ENCODE peak calls at places on chromosomes 13 and 19, in eight cellular contexts. D, E, V, O, G, B, R and X are unnamed samples.

GRCh38 chr13:113159701-113160100 is 1.3 kb downstream of the PROZ start:
- DNase-seq in G (no peak), V (no peak), E (no peak), B (no peak), R (no peak), O (no peak), D (no peak), X (no peak)

GRCh38 chr13:110338441-110339101 is 31.5 kb downstream of the COL4A2 start:
- DNase-seq in V (no peak), B (no peak), O (no peak), G (no peak), R (no peak), E (no peak), D (no peak), X (no peak)

GRCh38 chr19:4582980-4583842 is 23.7 kb upstream of the SEMA6B start:
- DNase-seq in E (no peak), V (no peak), R (no peak), B (no peak), O (no peak), G (no peak), D (no peak), X (no peak)

GRCh38 chr19:11483176-11484111 is 2.6 kb upstream of the ELAVL3 start:
- DNase-seq in E (no peak), V (no peak), R (no peak), D (no peak), B (no peak), G (no peak), O (no peak), X (no peak)

GRCh38 chr13:48210178-48210577 is 22.8 kb upstream of the ITM2B start:
- DNase-seq in O (no peak), B (no peak), R (no peak), E (peak; percentile 31), G (no peak), D (no peak), V (no peak), X (peak; percentile 58)

GRCh38 chr13:107450426-107450825 is 764.9 kb downstream of the LIG4 start:
- DNase-seq in D (no peak), V (no peak), O (no peak), E (no peak), G (no peak), R (no peak), B (no peak), X (no peak)

GRCh38 chr13:35389535-35389934 is 87.0 kb downstream of the MAB21L1 start:
- DNase-seq in R (no peak), O (no peak), G (no peak), B (no peak), V (no peak), E (no peak), D (no peak), X (no peak)

GRCh38 chr19:18291019-18291524 is 9.7 kb upstream of the JUND start:
- DNase-seq in G (no peak), V (no peak), D (peak; percentile 83), R (no peak), E (no peak), B (no peak), O (no peak), X (no peak)

GRCh38 chr19:32675720-32676185 is at the start of gene RGS9BP:
- DNase-seq in E (peak; percentile 16), R (peak; percentile 65), O (peak; percentile 11), V (no peak), D (peak; percentile 83), B (peak; percentile 55), G (peak; percentile 43), X (peak; percentile 26)

GRCh38 chr13:24348385-24348784 is 39.0 kb downstream of the C1QTNF9 start:
- DNase-seq in V (no peak), O (no peak), D (no peak), B (no peak), R (no peak), G (no peak), E (no peak), X (no peak)

GRCh38 chr13:39225860-39226259 is 187.6 kb downstream of the NHLRC3 start:
- DNase-seq in E (no peak), G (no peak), O (no peak), D (no peak), R (no peak), V (no peak), B (no peak), X (no peak)

GRCh38 chr19:48965806-48966540 is 864 bp downstream of the FTL start:
- DNase-seq in E (peak; percentile 74), B (peak; percentile 93), O (peak; percentile 50), D (peak; percentile 87), R (peak; percentile 74), G (peak; percentile 65), V (no peak), X (no peak)

GRCh38 chr13:100921139-100921538 is 246.5 kb upstream of the TMTC4 start:
- DNase-seq in E (no peak), G (no peak), R (no peak), V (no peak), O (no peak), D (no peak), B (no peak), X (peak; percentile 7)

GRCh38 chr19:48813123-48813911 is 2.5 kb upstream of the BCAT2 start:
- DNase-seq in D (peak; percentile 47), R (no peak), V (no peak), E (no peak), B (no peak), G (no peak), O (no peak), X (no peak)

GRCh38 chr13:102197193-102197592 is 204.7 kb downstream of the FGF14 start:
- DNase-seq in B (no peak), O (no peak), V (no peak), E (no peak), R (no peak), G (no peak), D (no peak), X (no peak)

GRCh38 chr13:94121686-94122085 is 357.8 kb downstream of the DCT start:
- DNase-seq in D (no peak), G (no peak), O (no peak), E (peak; percentile 4), B (no peak), R (no peak), V (no peak), X (peak; percentile 16)

GRCh38 chr13:73938375-73939070 is 195.7 kb downstream of the KLF12 start:
- DNase-seq in B (no peak), R (no peak), E (peak; percentile 67), G (no peak), V (peak; percentile 44), O (no peak), D (no peak), X (peak; percentile 65)

GRCh38 chr19:40251244-40251643 is 24.8 kb upstream of the CCNP start:
- DNase-seq in O (no peak), V (no peak), E (no peak), D (no peak), R (no peak), G (no peak), B (no peak), X (no peak)

GRCh38 chr19:2495130-2495641 is 19.3 kb downstream of the GADD45B start:
- DNase-seq in G (peak; percentile 65), O (peak; percentile 48), R (no peak), V (no peak), E (peak; percentile 66), B (no peak), D (peak; percentile 59), X (no peak)

GRCh38 chr19:35357867-35358573 is at the start of gene FFAR3:
- DNase-seq in G (no peak), O (no peak), D (no peak), E (no peak), R (no peak), V (no peak), B (peak; percentile 43), X (no peak)

GRCh38 chr13:22505489-22505888 is 675.3 kb upstream of the SGCG start:
- DNase-seq in E (no peak), O (no peak), D (no peak), B (no peak), V (no peak), R (no peak), G (no peak), X (no peak)

GRCh38 chr13:27455331-27455855 is 5.0 kb upstream of the MTIF3 start:
- DNase-seq in B (peak; percentile 39), R (no peak), G (no peak), V (no peak), O (no peak), D (no peak), E (no peak), X (no peak)

GRCh38 chr19:13597625-13598024 is 91.3 kb upstream of the CACNA1A start:
- DNase-seq in B (peak; percentile 69), O (no peak), D (peak; percentile 28), G (peak; percentile 72), E (peak; percentile 30), V (peak; percentile 27), R (no peak), X (peak; percentile 54)

GRCh38 chr19:34832581-34833112 is 59.6 kb upstream of the ZNF599 start:
- DNase-seq in G (no peak), O (no peak), R (no peak), D (no peak), V (no peak), E (no peak), B (no peak), X (no peak)

GRCh38 chr19:42176649-42176989 is 40.9 kb downstream of the DEDD2 start:
- DNase-seq in D (no peak), O (no peak), E (no peak), R (no peak), B (no peak), G (peak; percentile 25), V (no peak), X (no peak)

GRCh38 chr13:40348096-40348679 is 318.3 kb downstream of the FOXO1 start:
- DNase-seq in E (no peak), D (no peak), B (no peak), R (no peak), V (no peak), O (no peak), G (no peak), X (no peak)

GRCh38 chr19:335486-336066 is 9.0 kb downstream of the MIER2 start:
- DNase-seq in O (no peak), B (no peak), R (no peak), V (no peak), G (no peak), D (no peak), E (no peak), X (no peak)

GRCh38 chr13:106374631-106375030 is 160.8 kb downstream of the EFNB2 start:
- DNase-seq in R (no peak), G (no peak), D (no peak), B (no peak), E (no peak), O (no peak), V (no peak), X (no peak)

GRCh38 chr19:3556978-3557460 is 367 bp downstream of the MFSD12 start:
- DNase-seq in R (peak; percentile 72), O (no peak), V (no peak), E (peak; percentile 24), D (no peak), G (peak; percentile 45), B (peak; percentile 80), X (no peak)

GRCh38 chr19:1855040-1855827 is 7.0 kb upstream of the REXO1 start:
- DNase-seq in O (no peak), B (peak; percentile 94), E (peak; percentile 60), D (peak; percentile 69), V (peak; percentile 59), G (peak; percentile 96), R (peak; percentile 74), X (peak; percentile 61)

GRCh38 chr13:110248449-110249143 is 58.4 kb downstream of the COL4A1 start:
- DNase-seq in E (no peak), B (no peak), O (no peak), D (no peak), G (no peak), V (no peak), R (no peak), X (no peak)

GRCh38 chr13:52353116-52353718 is 52.8 kb downstream of the THSD1 start:
- DNase-seq in B (no peak), E (no peak), G (no peak), D (no peak), V (no peak), R (no peak), O (no peak), X (no peak)

GRCh38 chr13:98313023-98313937 is 136.2 kb upstream of the RNF113B start:
- DNase-seq in G (no peak), R (no peak), V (no peak), E (no peak), O (no peak), D (no peak), B (no peak), X (no peak)

GRCh38 chr13:98915563-98916348 is 62.1 kb downstream of the DOCK9 start:
- DNase-seq in E (no peak), B (no peak), V (no peak), R (no peak), D (no peak), G (no peak), O (no peak), X (no peak)